ENCODE peak calls at places on chromosome 12, in ten cellular contexts. B is skeletal muscle cell; S is activated T-cell treated with anti-CD3 and anti-CD28 coated beads for 48 hours; U is aorta; E is cardiac muscle cell; V is GOT3; D is astrocyte of the spinal cord; M is AG10803; P is stimulated activated CD4-positive, alpha-beta T cell treated with anti-CD3 and anti-CD28 coated beads, Interleukin-15, amount 100 ng/mL, for 48 hours; G is NCI-H1092 treated with DMSO at 0.1 percent for 48 hours. J is an unnamed sample.

GRCh38 chr12:49599961-49600360 is 5.5 kb downstream of the FAM186B start:
- DNase-seq in M (no peak), B (no peak), G (no peak), P (no peak), E (no peak), V (no peak), S (no peak), D (no peak), U (no peak), J (no peak)

GRCh38 chr12:92628476-92628875 is 74.3 kb upstream of the PLEKHG7 start:
- DNase-seq in M (no peak), U (no peak), D (peak; percentile 35), P (no peak), V (no peak), B (no peak), G (no peak), E (no peak), S (no peak), J (no peak)

GRCh38 chr12:49296034-49296835 is 1.3 kb downstream of the PRPH start:
- DNase-seq in B (no peak), U (no peak), P (peak; percentile 32), G (peak; percentile 11), M (no peak), V (no peak), D (no peak), S (peak; percentile 63), E (peak; percentile 57), J (peak; percentile 66)

GRCh38 chr12:128387811-128388422 is 120.9 kb downstream of the TMEM132C start:
- DNase-seq in S (peak; percentile 23), E (peak; percentile 80), G (peak; percentile 58), P (no peak), U (no peak), M (no peak), B (no peak), V (no peak), D (no peak), J (peak; percentile 48)

GRCh38 chr12:20628388-20628787 is 66.7 kb upstream of the SLCO1C1 start:
- DNase-seq in G (no peak), U (no peak), P (no peak), E (peak; percentile 62), D (no peak), S (no peak), B (no peak), V (no peak), M (no peak), J (no peak)

GRCh38 chr12:9648701-9649531 is 20.6 kb upstream of the CLEC2D start:
- DNase-seq in M (no peak), P (no peak), U (no peak), D (peak; percentile 4), B (no peak), E (no peak), S (no peak), G (no peak), V (no peak), J (no peak)

GRCh38 chr12:15852383-15852782 is 29.8 kb upstream of the STRAP start:
- DNase-seq in S (no peak), E (no peak), B (peak; percentile 95), P (no peak), D (peak; percentile 53), G (no peak), U (no peak), V (no peak), M (peak; percentile 52), J (no peak)

GRCh38 chr12:121592323-121592722 is 11.5 kb upstream of the KDM2B start:
- DNase-seq in U (no peak), P (no peak), G (no peak), M (no peak), D (no peak), S (no peak), V (no peak), E (no peak), B (no peak), J (no peak)

GRCh38 chr12:38490941-38491340 is 174.4 kb downstream of the ALG10B start:
- DNase-seq in M (no peak), U (no peak), B (no peak), V (no peak), G (no peak), E (no peak), D (no peak), P (no peak), S (no peak), J (no peak)

GRCh38 chr12:46530373-46531056 is 157.9 kb upstream of the SLC38A2 start:
- DNase-seq in E (no peak), V (no peak), G (no peak), M (no peak), P (no peak), U (no peak), B (no peak), D (no peak), S (no peak), J (no peak)

GRCh38 chr12:108597559-108598471 is at the start of gene TMEM119:
- DNase-seq in D (no peak), G (no peak), E (no peak), S (no peak), B (no peak), M (peak; percentile 88), V (no peak), U (no peak), P (no peak), J (no peak)

GRCh38 chr12:10052111-10052913 is 21.8 kb downstream of the CLEC9A start:
- DNase-seq in V (no peak), B (no peak), U (no peak), G (no peak), E (no peak), D (no peak), M (no peak), S (no peak), P (no peak), J (no peak)

GRCh38 chr12:117152793-117153775 is 37.2 kb downstream of the FBXO21 start:
- DNase-seq in E (no peak), B (no peak), U (no peak), V (no peak), D (no peak), G (no peak), P (no peak), M (no peak), S (no peak), J (no peak)

GRCh38 chr12:91986084-91986483 is 159.6 kb downstream of the BTG1 start:
- DNase-seq in P (no peak), M (peak; percentile 32), S (no peak), V (no peak), G (no peak), B (no peak), D (no peak), E (peak; percentile 22), U (no peak), J (no peak)

GRCh38 chr12:3753549-3754284 is 808 bp upstream of the CRACR2A start:
- DNase-seq in V (no peak), U (no peak), S (no peak), D (no peak), P (no peak), G (peak; percentile 40), M (peak; percentile 69), E (no peak), B (no peak), J (no peak)

GRCh38 chr12:2876431-2877046 is 435 bp downstream of the FOXM1 start:
- DNase-seq in P (peak; percentile 20), D (peak; percentile 31), S (peak; percentile 26), G (peak; percentile 49), U (no peak), E (no peak), V (peak; percentile 49), M (peak; percentile 45), B (no peak), J (no peak)

GRCh38 chr12:75322464-75322863 is 7.7 kb downstream of the CAPS2 start:
- DNase-seq in G (no peak), S (no peak), P (no peak), B (peak; percentile 33), U (no peak), M (peak; percentile 74), E (no peak), V (no peak), D (peak; percentile 25), J (no peak)

GRCh38 chr12:54529581-54529980 is 19.8 kb upstream of the PDE1B start:
- DNase-seq in U (no peak), E (no peak), V (no peak), D (no peak), G (no peak), M (no peak), S (no peak), B (no peak), P (no peak), J (no peak)

GRCh38 chr12:3042394-3042793 is 34.8 kb upstream of the TSPAN9 start:
- DNase-seq in P (no peak), M (no peak), E (no peak), D (no peak), U (no peak), B (no peak), S (no peak), G (peak; percentile 51), V (no peak), J (no peak)

GRCh38 chr12:21642707-21643389 is 14.8 kb downstream of the LDHB start:
- DNase-seq in B (no peak), E (no peak), P (no peak), M (no peak), D (no peak), G (no peak), S (no peak), V (no peak), U (no peak), J (no peak)

GRCh38 chr12:1078002-1078401 is 87.0 kb downstream of the ERC1 start:
- DNase-seq in U (no peak), E (no peak), M (no peak), D (no peak), V (no peak), B (no peak), S (no peak), G (no peak), P (no peak), J (no peak)

GRCh38 chr12:126608607-126609175 is 1543.5 kb downstream of the AACS start:
- DNase-seq in E (no peak), D (no peak), P (no peak), U (no peak), B (peak; percentile 13), S (no peak), V (no peak), G (no peak), M (peak; percentile 1), J (no peak)

GRCh38 chr12:26088999-26089398 is 35.8 kb downstream of the BHLHE41 start:
- DNase-seq in B (no peak), E (no peak), V (no peak), G (no peak), M (no peak), P (no peak), S (no peak), D (no peak), U (no peak), J (no peak)

GRCh38 chr12:11963841-11964471 is 106.8 kb upstream of the BCL2L14 start:
- DNase-seq in S (no peak), E (no peak), U (no peak), B (no peak), D (no peak), M (no peak), V (no peak), P (no peak), G (no peak), J (no peak)

GRCh38 chr12:121513464-121514183 is 67.2 kb downstream of the KDM2B start:
- DNase-seq in S (no peak), E (peak; percentile 48), G (no peak), V (no peak), D (no peak), P (no peak), M (no peak), U (no peak), B (no peak), J (peak; percentile 72)

GRCh38 chr12:58008658-58009057 is 67.3 kb downstream of the ATP23 start:
- DNase-seq in B (no peak), M (no peak), P (no peak), V (no peak), D (no peak), U (no peak), E (no peak), S (no peak), G (no peak), J (no peak)

GRCh38 chr12:92055877-92056276 is 89.8 kb downstream of the BTG1 start:
- DNase-seq in E (no peak), V (no peak), B (no peak), M (no peak), S (no peak), G (no peak), D (no peak), P (peak; percentile 33), U (no peak), J (peak; percentile 79)

GRCh38 chr12:30959110-30959710 is 32.7 kb downstream of the TSPAN11 start:
- DNase-seq in V (no peak), B (no peak), U (no peak), E (no peak), S (no peak), D (no peak), M (no peak), G (no peak), P (no peak), J (no peak)

J was measured in T47D.